ENCODE peak calls at places on chromosomes 7 and 10, in nine cellular contexts. J is tibial artery, G is endodermal cell, Z is heart left ventricle, B is fibroblast of mammary gland, W is epithelial cell of esophagus, H is vagina, N is A549, D is cardiac muscle cell. X is an unnamed sample.

GRCh38 chr10:59098387-59098786 is 78.1 kb upstream of the PHYHIPL start:
- DNase-seq in N (no peak), Z (peak), G (no peak), W (peak), B (peak), J (no peak), D (peak), H (no peak), X (peak)

GRCh38 chr7:132575336-132575986 is 809 bp downstream of the PLXNA4 start:
- DNase-seq in Z (peak), J (peak), G (peak), D (peak), B (peak), H (no peak), W (peak), N (peak), X (peak)

GRCh38 chr10:95430231-95430951 is 130.8 kb downstream of the SORBS1 start:
- DNase-seq in N (peak), D (peak), Z (peak), W (peak), B (peak), J (no peak), H (no peak), G (peak), X (peak)

GRCh38 chr10:3625959-3626751 is 158.9 kb downstream of the KLF6 start:
- DNase-seq in B (peak), G (no peak), N (no peak), W (peak), H (no peak), Z (no peak), D (peak), J (no peak), X (peak)

GRCh38 chr7:156764016-156764669 is 123.6 kb downstream of the RNF32 start:
- DNase-seq in W (peak), N (peak), J (no peak), B (peak), D (peak), H (no peak), Z (peak), G (peak), X (peak)

GRCh38 chr10:116850058-116850611 is 836 bp downstream of the ENO4 start:
- DNase-seq in D (no peak), W (no peak), H (no peak), G (peak), Z (no peak), N (no peak), B (no peak), J (no peak), X (no peak)

GRCh38 chr7:37756797-37757551 is 73.4 kb downstream of the GPR141 start:
- DNase-seq in N (no peak), H (no peak), B (no peak), J (no peak), Z (no peak), W (no peak), G (no peak), D (no peak), X (no peak)

GRCh38 chr7:125409921-125410320 is 480.3 kb upstream of the POT1 start:
- DNase-seq in H (no peak), D (no peak), J (no peak), N (no peak), W (peak), G (no peak), B (no peak), Z (no peak), X (no peak)

GRCh38 chr7:129832282-129832681 is 120.5 kb downstream of the UBE2H start:
- DNase-seq in W (no peak), B (no peak), H (no peak), G (peak), Z (no peak), N (no peak), D (no peak), J (no peak), X (no peak)

GRCh38 chr7:132065193-132065972 is 509.0 kb upstream of the PODXL start:
- DNase-seq in H (peak), N (peak), W (peak), G (no peak), D (peak), B (peak), J (peak), Z (peak), X (peak)

GRCh38 chr10:132503581-132504421 is 33.8 kb upstream of the INPP5A start:
- DNase-seq in W (no peak), G (no peak), J (peak), N (no peak), H (no peak), Z (peak), D (no peak), B (no peak), X (no peak)

GRCh38 chr7:157800281-157800680 is 463.5 kb downstream of the DNAJB6 start:
- DNase-seq in J (no peak), G (no peak), B (no peak), W (no peak), H (no peak), D (no peak), N (no peak), Z (no peak), X (no peak)

GRCh38 chr10:103451091-103451801 is 924 bp downstream of the CALHM2 start:
- DNase-seq in B (peak), D (peak), N (peak), H (no peak), W (peak), J (peak), Z (peak), G (no peak), X (peak)

GRCh38 chr10:74704629-74705360 is 121.6 kb upstream of the KAT6B start:
- DNase-seq in J (no peak), Z (no peak), D (no peak), N (no peak), H (no peak), G (no peak), W (no peak), B (no peak), X (peak)

GRCh38 chr10:131099028-131099427 is 212.5 kb downstream of the TCERG1L start:
- DNase-seq in G (no peak), J (no peak), N (no peak), W (peak), Z (no peak), H (no peak), D (no peak), B (no peak), X (no peak)

GRCh38 chr7:41972270-41972669 is 264.7 kb downstream of the GLI3 start:
- DNase-seq in D (no peak), J (no peak), B (no peak), Z (no peak), G (no peak), H (no peak), N (no peak), W (no peak), X (no peak)

GRCh38 chr7:43430412-43430811 is 152.5 kb upstream of the STK17A start:
- DNase-seq in Z (no peak), B (peak), D (no peak), H (no peak), J (no peak), W (no peak), N (no peak), G (no peak), X (no peak)

DNA sequence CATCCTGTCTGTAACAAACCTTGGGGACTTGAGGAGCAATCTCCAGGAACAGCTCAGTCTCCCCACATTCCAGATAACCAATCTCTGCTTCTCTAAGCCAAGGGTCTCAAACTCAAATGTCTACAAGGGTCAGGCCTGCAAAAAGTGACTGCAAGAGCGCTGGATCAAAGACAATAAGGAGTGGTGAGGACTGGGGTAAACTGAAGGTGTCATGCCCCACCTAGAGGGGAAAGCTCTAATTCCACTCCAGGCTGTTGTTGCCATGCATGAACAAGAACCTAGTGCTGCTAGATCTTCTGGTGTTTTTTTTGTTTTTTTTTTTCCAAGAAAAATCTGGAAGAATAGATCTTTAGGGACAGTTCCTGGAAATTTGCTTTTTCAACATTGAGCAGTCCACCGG is 117.9 kb upstream of the MACROH2A2 start:
- DNase-seq in W (no peak), H (no peak), Z (no peak), D (no peak), J (no peak), N (no peak), G (no peak), B (no peak), X (no peak)
- TF ChIP-seq CTCF in W (no peak), H (no peak), Z (no peak), D (peak), J (no peak), N (no peak), G (peak), B (no peak), X (peak)

GRCh38 chr7:136086712-136087111 is 109.6 kb upstream of the MTPN start:
- DNase-seq in B (peak), D (peak), J (peak), N (peak), Z (peak), H (no peak), W (peak), G (peak), X (peak)
- H3K4me3 ChIP-seq in B (peak), D (no peak), J (peak), N (peak), Z (peak), H (peak), W (peak), G (peak), X (peak)

DNA sequence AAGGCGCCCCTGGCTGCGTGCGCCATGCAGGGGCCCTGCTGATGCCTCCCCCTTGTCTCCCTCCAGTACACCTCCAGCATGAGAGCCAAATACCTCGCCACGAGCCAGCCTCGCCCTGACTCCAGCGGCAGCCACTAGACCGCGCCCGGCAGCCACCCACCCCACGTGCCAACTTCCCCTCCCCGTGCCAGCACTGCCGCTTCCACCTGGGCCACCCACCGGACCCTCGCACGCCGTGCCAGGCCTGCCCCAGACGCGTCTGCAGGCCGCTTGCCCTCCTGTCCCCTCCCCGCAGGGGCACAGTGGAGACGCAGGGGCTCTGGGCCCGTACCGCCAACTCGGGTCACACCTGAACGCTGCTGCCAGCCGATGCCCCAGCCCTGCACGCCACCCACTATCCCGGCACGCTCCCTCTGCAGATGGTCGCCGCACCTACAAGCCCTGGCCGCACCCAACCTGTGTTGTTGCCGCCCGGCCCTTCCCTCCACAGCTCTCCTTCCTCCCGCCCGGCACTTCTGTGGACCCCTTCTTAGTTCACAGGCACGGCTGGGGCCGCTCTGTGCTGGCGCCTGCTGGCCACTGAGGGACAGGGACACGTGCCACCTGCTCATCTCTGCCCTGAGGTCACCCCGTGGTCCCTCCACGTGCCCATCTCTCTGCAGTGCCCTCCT is 26.3 kb upstream of the AMZ1 start:
- DNase-seq in D (no peak), W (no peak), Z (no peak), J (no peak), H (no peak), N (no peak), G (peak), B (no peak), X (no peak)
- TF ChIP-seq CTCF in D (peak), W (no peak), Z (no peak), J (no peak), H (no peak), N (no peak), G (peak), B (peak), X (no peak)

GRCh38 chr10:13915710-13916109 is 328.9 kb downstream of the PRPF18 start:
- DNase-seq in D (peak), H (no peak), W (no peak), J (no peak), G (no peak), Z (no peak), B (no peak), N (no peak), X (no peak)

GRCh38 chr10:13913890-13914289 is 327.1 kb downstream of the PRPF18 start:
- DNase-seq in W (no peak), H (no peak), D (no peak), G (no peak), N (no peak), B (no peak), Z (peak), J (peak), X (no peak)

GRCh38 chr10:13920031-13920430 is 333.3 kb downstream of the PRPF18 start:
- DNase-seq in B (peak), J (no peak), H (no peak), W (no peak), Z (no peak), N (no peak), D (no peak), G (no peak), X (no peak)

GRCh38 chr10:13917791-13918190 is 331.0 kb downstream of the PRPF18 start:
- DNase-seq in G (no peak), Z (no peak), B (no peak), J (no peak), N (no peak), D (no peak), H (no peak), W (no peak), X (no peak)

GRCh38 chr10:13916384-13916947 is 329.7 kb downstream of the PRPF18 start:
- DNase-seq in Z (no peak), N (no peak), B (no peak), D (no peak), G (no peak), J (no peak), H (no peak), W (no peak), X (no peak)
- H3K4me3 ChIP-seq in Z (no peak), N (no peak), B (no peak), D (no peak), G (no peak), J (no peak), H (no peak), W (no peak), X (no peak)

X was measured in foreskin fibroblast.